ENCODE peak calls at places on chromosomes 6 and 20, in four cellular contexts. I is A549, M is HCT116, Z is heart left ventricle. O is an unnamed sample.

GRCh38 chr6:15461127-15461944 is 201.5 kb downstream of the DTNBP1 start:
- DNase-seq in I (no peak), M (no peak), Z (no peak), O (no peak)

GRCh38 chr6:6998194-6998569 is 109.6 kb upstream of the RREB1 start:
- DNase-seq in I (no peak), M (no peak), Z (no peak), O (peak; percentile 67)

GRCh38 chr6:7909323-7910276 is 988 bp downstream of the TXNDC5 start:
- DNase-seq in I (peak; percentile 49), M (no peak), Z (peak; percentile 53), O (peak; percentile 68)

GRCh38 chr6:47455533-47456209 is 21.9 kb upstream of the CD2AP start:
- DNase-seq in I (no peak), M (no peak), Z (no peak), O (no peak)

GRCh38 chr6:41577865-41578713 is 31.9 kb downstream of the FOXP4 start:
- DNase-seq in I (peak; percentile 53), M (peak; percentile 48), Z (no peak), O (peak; percentile 45)

GRCh38 chr6:11744753-11745152 is 33.9 kb downstream of the ADTRP start:
- DNase-seq in I (no peak), M (no peak), Z (peak; percentile 83), O (peak; percentile 74)

GRCh38 chr6:20559924-20560551 is 25.8 kb downstream of the CDKAL1 start:
- DNase-seq in I (no peak), M (no peak), Z (no peak), O (no peak)

GRCh38 chr6:8269856-8270454 is 165.4 kb downstream of the SLC35B3 start:
- DNase-seq in I (no peak), M (no peak), Z (no peak), O (no peak)

GRCh38 chr6:116444092-116444491 is 17.1 kb upstream of the CALHM6 start:
- DNase-seq in I (peak; percentile 27), M (peak; percentile 7), Z (no peak), O (no peak)

GRCh38 chr20:44089987-44090674 is 96.9 kb downstream of the JPH2 start:
- DNase-seq in I (peak; percentile 36), M (peak; percentile 61), Z (no peak), O (peak; percentile 73)

GRCh38 chr6:130841128-130841728 is 14.0 kb downstream of the SMLR1 start:
- DNase-seq in I (no peak), M (no peak), Z (no peak), O (no peak)

GRCh38 chr6:166662690-166663089 is 35.6 kb upstream of the RPS6KA2 start:
- DNase-seq in I (no peak), M (no peak), Z (no peak), O (no peak)

GRCh38 chr6:159499034-159499433 is 194.0 kb downstream of the SOD2 start:
- DNase-seq in I (no peak), M (no peak), Z (no peak), O (no peak)

GRCh38 chr20:53609501-53610445 is 16.1 kb upstream of the ZNF217 start:
- DNase-seq in I (peak; percentile 57), M (no peak), Z (peak; percentile 45), O (peak; percentile 46)

GRCh38 chr6:10529231-10529801 is 8.2 kb downstream of the GCNT2 start:
- DNase-seq in I (no peak), M (no peak), Z (no peak), O (no peak)
- TF ChIP-seq POLR2A in I (no peak), M (no peak), Z (no peak), O (no peak)

DNA sequence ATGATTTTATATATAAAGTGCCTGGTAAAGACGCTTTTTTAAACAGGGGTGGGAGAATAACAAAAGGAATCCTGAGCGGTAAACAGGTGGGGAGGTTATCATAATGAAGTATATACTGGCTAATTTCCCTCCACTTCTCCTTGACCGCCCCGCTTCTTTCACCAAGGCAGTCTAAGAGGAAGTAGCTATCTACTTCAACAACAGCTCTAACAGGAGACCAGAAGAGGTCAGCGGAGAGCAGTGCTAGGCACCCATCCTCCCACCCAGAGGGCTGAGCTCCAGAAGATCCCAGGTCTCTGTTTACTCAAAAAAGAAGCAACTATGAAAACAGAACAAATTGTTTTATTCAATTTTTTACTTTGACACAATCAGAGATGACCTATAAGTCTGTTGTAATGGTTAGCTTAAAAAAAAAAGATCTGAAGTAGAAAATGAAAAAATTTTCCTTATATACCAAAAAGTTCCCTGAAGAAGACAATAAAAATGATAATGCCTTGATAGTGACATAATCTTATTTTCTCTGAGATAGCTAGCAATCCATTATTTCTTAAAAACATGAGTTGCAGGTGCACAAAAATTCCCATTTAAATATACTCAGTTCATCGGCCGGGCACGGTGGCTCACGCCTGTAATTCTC is 141.1 kb downstream of the PDSS2 start:
- DNase-seq in I (peak; percentile 41), M (peak; percentile 26), Z (peak; percentile 41), O (peak; percentile 70)
- TF ChIP-seq CTCF in I (peak; percentile 57), M (peak; percentile 87), Z (peak; percentile 44), O (peak; percentile 41)

DNA sequence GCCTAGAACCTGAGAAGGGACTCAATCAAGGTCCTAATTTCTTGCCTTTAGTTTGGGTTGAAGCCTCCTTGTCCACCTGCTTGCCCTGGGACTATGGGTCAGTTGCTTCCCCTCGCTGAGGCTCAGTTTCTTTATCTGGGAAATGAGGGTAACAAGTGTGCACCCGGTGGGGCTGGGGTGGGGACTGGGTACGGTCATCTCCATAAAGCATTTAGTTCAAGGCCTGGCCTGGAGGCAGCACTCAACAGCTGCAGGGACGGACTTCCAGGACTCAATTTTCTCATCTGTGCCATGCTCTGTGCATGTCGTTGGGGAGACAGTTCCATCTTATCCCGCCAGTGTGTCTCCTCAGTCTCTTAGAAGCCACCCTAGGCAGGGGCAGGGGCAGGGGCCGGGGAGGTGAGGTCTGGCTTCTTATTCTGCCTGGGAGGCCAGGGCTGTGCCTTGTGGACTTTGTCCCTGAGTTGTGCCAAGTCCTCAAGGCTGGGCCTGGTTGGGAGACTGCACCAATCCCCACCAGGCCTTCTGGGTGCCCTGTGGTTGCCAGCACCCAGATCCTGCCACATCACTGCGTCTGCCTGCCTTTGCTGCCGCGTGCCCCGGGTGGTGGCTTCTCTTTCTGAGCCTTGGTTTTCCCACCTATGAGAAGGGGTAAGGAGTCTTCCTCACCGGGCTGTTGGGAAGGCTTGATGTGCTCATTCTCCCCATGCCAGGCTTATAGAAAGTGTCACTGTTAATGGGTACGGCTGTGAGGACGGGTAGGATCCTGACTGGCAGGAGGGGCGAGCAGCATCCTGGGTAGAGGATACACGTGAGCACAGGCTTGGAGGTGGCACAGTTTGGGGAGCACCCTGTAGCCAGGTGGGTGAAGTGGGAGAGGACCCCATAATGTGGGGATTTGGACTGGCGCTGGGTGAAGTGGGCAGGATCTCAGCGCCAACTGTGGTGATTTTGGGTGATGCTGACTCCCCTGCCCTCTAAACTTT is 8.6 kb downstream of the SRC start:
- DNase-seq in I (no peak), M (no peak), Z (no peak), O (no peak)
- H3K27ac ChIP-seq in I (peak overlapping the region; percentile 85), M (no peak overlapping the region), Z (no peak overlapping the region), O (no peak overlapping the region)

GRCh38 chr20:31608256-31608980 is 3.3 kb downstream of the ID1 start:
- DNase-seq in I (peak; percentile 95), M (peak; percentile 91), Z (peak; percentile 81), O (peak; percentile 41)
- TF ChIP-seq POLR2A in I (peak; percentile 55), M (no peak), Z (peak; percentile 38), O (no peak)

GRCh38 chr6:108566406-108566805 is 5.7 kb downstream of the FOXO3 start:
- DNase-seq in I (no peak), M (no peak), Z (no peak), O (no peak)
- TF ChIP-seq CTCF in I (no peak), M (no peak), Z (no peak), O (no peak)

GRCh38 chr20:56793916-56794315 is 164.8 kb downstream of the TFAP2C start:
- DNase-seq in I (no peak), M (no peak), Z (no peak), O (no peak)

GRCh38 chr20:56795492-56795891 is 166.4 kb downstream of the TFAP2C start:
- DNase-seq in I (no peak), M (no peak), Z (no peak), O (no peak)

GRCh38 chr20:56797023-56797422 is 167.9 kb downstream of the TFAP2C start:
- DNase-seq in I (no peak), M (no peak), Z (no peak), O (no peak)

GRCh38 chr20:56798634-56799033 is 169.5 kb downstream of the TFAP2C start:
- DNase-seq in I (no peak), M (no peak), Z (no peak), O (no peak)

GRCh38 chr20:56796345-56796744 is 167.2 kb downstream of the TFAP2C start:
- DNase-seq in I (no peak), M (no peak), Z (no peak), O (no peak)
- H3K27ac ChIP-seq in I (peak overlapping the region; percentile 61), M (no peak overlapping the region), Z (no peak overlapping the region), O (no peak overlapping the region)

GRCh38 chr20:63015665-63016361 is 9.0 kb upstream of the BHLHE23 start:
- DNase-seq in I (no peak), M (no peak), Z (peak; percentile 15), O (no peak)
- TF ChIP-seq POLR2A in I (no peak), M (no peak), Z (no peak), O (no peak)

GRCh38 chr6:9799582-9799981 is 615.3 kb downstream of the TFAP2A start:
- DNase-seq in I (no peak), M (no peak), Z (no peak), O (no peak)
- TF ChIP-seq CTCF in I (no peak), M (no peak), Z (no peak), O (no peak)

DNA sequence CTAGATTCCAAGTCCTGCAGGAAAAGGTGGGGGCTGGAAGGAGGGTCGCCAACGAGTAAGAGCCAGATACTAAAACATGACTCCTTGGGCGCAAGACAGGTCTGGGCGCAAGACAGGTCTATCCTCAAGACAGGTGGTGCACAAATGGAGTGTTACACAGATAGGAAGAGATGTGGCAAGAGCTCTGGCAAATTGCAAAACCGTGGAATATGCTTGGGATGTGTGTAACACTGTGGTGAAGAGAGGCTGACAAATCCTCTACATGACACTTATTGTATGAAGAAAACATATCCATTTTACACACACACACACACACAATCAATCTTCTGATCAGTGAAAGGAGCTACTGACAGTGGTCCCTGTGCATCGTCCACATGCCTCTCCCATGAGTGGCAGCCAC is 77.6 kb downstream of the TBC1D7 start:
- DNase-seq in I (no peak), M (no peak), Z (no peak), O (no peak)
- H3K27ac ChIP-seq in I (no peak overlapping the region), M (no peak overlapping the region), Z (no peak overlapping the region), O (no peak overlapping the region)

O was measured in adrenal gland.